ENCODE peak calls at places on chromosome 13, in five cellular contexts. One of them, this sample, is unnamed.
A peak's percentile ranks its signal among the peaks of the same experiment; 100 is the strongest.

GRCh38 chr13:60572003-60572792 is 175.2 kb downstream of the TDRD3 start:
- DNase-seq in amygdala: no peak
- DNase-seq in GM19239: no peak
- DNase-seq in WTC11: no peak
- DNase-seq in stimulated activated CD8-positive, alpha-beta memory T cell treated with anti-CD3 and anti-CD28 coated beads, Interleukin-7, amount 100 ng/mL, for 1 hour: no peak
- DNase-seq in this sample: no peak

GRCh38 chr13:28983661-28984060 is 163.5 kb downstream of the MTUS2 start:
- DNase-seq in amygdala: no peak
- DNase-seq in GM19239: no peak
- DNase-seq in WTC11: no peak
- DNase-seq in stimulated activated CD8-positive, alpha-beta memory T cell treated with anti-CD3 and anti-CD28 coated beads, Interleukin-7, amount 100 ng/mL, for 1 hour: no peak
- DNase-seq in this sample: no peak

GRCh38 chr13:75175575-75175974 is 306.4 kb downstream of the TBC1D4 start:
- DNase-seq in amygdala: no peak
- DNase-seq in GM19239: no peak
- DNase-seq in WTC11: no peak
- DNase-seq in stimulated activated CD8-positive, alpha-beta memory T cell treated with anti-CD3 and anti-CD28 coated beads, Interleukin-7, amount 100 ng/mL, for 1 hour: no peak
- DNase-seq in this sample: no peak

GRCh38 chr13:99829156-99829555 is 142.4 kb downstream of the ZIC5 start:
- DNase-seq in amygdala: no peak
- DNase-seq in GM19239: no peak
- DNase-seq in WTC11: no peak
- DNase-seq in stimulated activated CD8-positive, alpha-beta memory T cell treated with anti-CD3 and anti-CD28 coated beads, Interleukin-7, amount 100 ng/mL, for 1 hour: no peak
- DNase-seq in this sample: no peak

GRCh38 chr13:42011601-42012401 is 36.6 kb upstream of the DGKH start:
- DNase-seq in amygdala: no peak
- DNase-seq in GM19239: no peak
- DNase-seq in WTC11: peak; percentile 29
- DNase-seq in stimulated activated CD8-positive, alpha-beta memory T cell treated with anti-CD3 and anti-CD28 coated beads, Interleukin-7, amount 100 ng/mL, for 1 hour: no peak
- DNase-seq in this sample: no peak

GRCh38 chr13:21014666-21015170 is 46.7 kb downstream of the LATS2 start:
- DNase-seq in amygdala: no peak
- DNase-seq in GM19239: no peak
- DNase-seq in WTC11: no peak
- DNase-seq in stimulated activated CD8-positive, alpha-beta memory T cell treated with anti-CD3 and anti-CD28 coated beads, Interleukin-7, amount 100 ng/mL, for 1 hour: no peak
- DNase-seq in this sample: no peak

GRCh38 chr13:27405521-27406134 is 18.8 kb upstream of the GTF3A start:
- DNase-seq in amygdala: no peak
- DNase-seq in GM19239: no peak
- DNase-seq in WTC11: no peak
- DNase-seq in stimulated activated CD8-positive, alpha-beta memory T cell treated with anti-CD3 and anti-CD28 coated beads, Interleukin-7, amount 100 ng/mL, for 1 hour: no peak
- DNase-seq in this sample: no peak

GRCh38 chr13:93108111-93108581 is 118.5 kb upstream of the GPC6 start:
- DNase-seq in amygdala: no peak
- DNase-seq in GM19239: no peak
- DNase-seq in WTC11: no peak
- DNase-seq in stimulated activated CD8-positive, alpha-beta memory T cell treated with anti-CD3 and anti-CD28 coated beads, Interleukin-7, amount 100 ng/mL, for 1 hour: no peak
- DNase-seq in this sample: no peak

GRCh38 chr13:75762967-75763366 is 126.8 kb downstream of the LMO7 start:
- DNase-seq in amygdala: no peak
- DNase-seq in GM19239: no peak
- DNase-seq in WTC11: no peak
- DNase-seq in stimulated activated CD8-positive, alpha-beta memory T cell treated with anti-CD3 and anti-CD28 coated beads, Interleukin-7, amount 100 ng/mL, for 1 hour: no peak
- DNase-seq in this sample: no peak

GRCh38 chr13:20955496-20955895 is 53.0 kb upstream of the XPO4 start:
- DNase-seq in amygdala: no peak
- DNase-seq in GM19239: no peak
- DNase-seq in WTC11: no peak
- DNase-seq in stimulated activated CD8-positive, alpha-beta memory T cell treated with anti-CD3 and anti-CD28 coated beads, Interleukin-7, amount 100 ng/mL, for 1 hour: no peak
- DNase-seq in this sample: no peak

This sample was measured in hippocampal formation.